ENCODE peak calls at places on chromosomes 6 and 20, in nine cellular contexts. One of them, this sample, is unnamed.

GRCh38 chr6:96499781-96500180 is 21.8 kb upstream of the UFL1 start:
- DNase-seq in stimulated activated CD4-positive, alpha-beta T cell treated with anti-CD3 and anti-CD28 coated beads, Interleukin-1b, Interleukin-23, amount 100 ng/mL, for 1 hour: no peak
- DNase-seq in astrocyte of the hippocampus: no peak
- DNase-seq in AG04450: no peak
- DNase-seq in HT1080: peak; percentile 24
- DNase-seq in naive thymus-derived CD4-positive, alpha-beta T cell: peak; percentile 55
- DNase-seq in activated CD4-positive, alpha-beta T cell treated with anti-CD3 and anti-CD28 coated beads for 1 hour: no peak
- DNase-seq in effector memory CD8-positive, alpha-beta T cell: peak; percentile 70
- DNase-seq in AG08396: no peak
- DNase-seq in this sample: peak; percentile 55

GRCh38 chr6:35439308-35439707 is 12.8 kb upstream of the FANCE start:
- DNase-seq in stimulated activated CD4-positive, alpha-beta T cell treated with anti-CD3 and anti-CD28 coated beads, Interleukin-1b, Interleukin-23, amount 100 ng/mL, for 1 hour: no peak
- DNase-seq in astrocyte of the hippocampus: no peak
- DNase-seq in AG04450: no peak
- DNase-seq in HT1080: no peak
- DNase-seq in naive thymus-derived CD4-positive, alpha-beta T cell: no peak
- DNase-seq in activated CD4-positive, alpha-beta T cell treated with anti-CD3 and anti-CD28 coated beads for 1 hour: no peak
- DNase-seq in effector memory CD8-positive, alpha-beta T cell: no peak
- DNase-seq in AG08396: no peak
- DNase-seq in this sample: no peak

GRCh38 chr6:45722876-45723275 is 292.8 kb downstream of the CLIC5 start:
- DNase-seq in stimulated activated CD4-positive, alpha-beta T cell treated with anti-CD3 and anti-CD28 coated beads, Interleukin-1b, Interleukin-23, amount 100 ng/mL, for 1 hour: no peak
- DNase-seq in astrocyte of the hippocampus: no peak
- DNase-seq in AG04450: no peak
- DNase-seq in HT1080: no peak
- DNase-seq in naive thymus-derived CD4-positive, alpha-beta T cell: no peak
- DNase-seq in activated CD4-positive, alpha-beta T cell treated with anti-CD3 and anti-CD28 coated beads for 1 hour: no peak
- DNase-seq in effector memory CD8-positive, alpha-beta T cell: no peak
- DNase-seq in AG08396: no peak
- DNase-seq in this sample: no peak

GRCh38 chr20:30611239-30611984 is 646.1 kb upstream of the DEFB115 start:
- DNase-seq in stimulated activated CD4-positive, alpha-beta T cell treated with anti-CD3 and anti-CD28 coated beads, Interleukin-1b, Interleukin-23, amount 100 ng/mL, for 1 hour: no peak
- DNase-seq in astrocyte of the hippocampus: no peak
- DNase-seq in AG04450: no peak
- DNase-seq in HT1080: no peak
- DNase-seq in naive thymus-derived CD4-positive, alpha-beta T cell: no peak
- DNase-seq in activated CD4-positive, alpha-beta T cell treated with anti-CD3 and anti-CD28 coated beads for 1 hour: no peak
- DNase-seq in effector memory CD8-positive, alpha-beta T cell: no peak
- DNase-seq in AG08396: no peak
- DNase-seq in this sample: no peak

GRCh38 chr20:21424846-21425245 is 27.5 kb upstream of the NKX2-4 start:
- DNase-seq in stimulated activated CD4-positive, alpha-beta T cell treated with anti-CD3 and anti-CD28 coated beads, Interleukin-1b, Interleukin-23, amount 100 ng/mL, for 1 hour: no peak
- DNase-seq in astrocyte of the hippocampus: no peak
- DNase-seq in AG04450: no peak
- DNase-seq in HT1080: no peak
- DNase-seq in naive thymus-derived CD4-positive, alpha-beta T cell: no peak
- DNase-seq in activated CD4-positive, alpha-beta T cell treated with anti-CD3 and anti-CD28 coated beads for 1 hour: no peak
- DNase-seq in effector memory CD8-positive, alpha-beta T cell: no peak
- DNase-seq in AG08396: no peak
- DNase-seq in this sample: no peak

GRCh38 chr6:112475083-112475482 is 128.0 kb downstream of the RFPL4B start:
- DNase-seq in stimulated activated CD4-positive, alpha-beta T cell treated with anti-CD3 and anti-CD28 coated beads, Interleukin-1b, Interleukin-23, amount 100 ng/mL, for 1 hour: no peak
- DNase-seq in astrocyte of the hippocampus: peak; percentile 35
- DNase-seq in AG04450: no peak
- DNase-seq in HT1080: peak; percentile 48
- DNase-seq in naive thymus-derived CD4-positive, alpha-beta T cell: no peak
- DNase-seq in activated CD4-positive, alpha-beta T cell treated with anti-CD3 and anti-CD28 coated beads for 1 hour: no peak
- DNase-seq in effector memory CD8-positive, alpha-beta T cell: no peak
- DNase-seq in AG08396: no peak
- DNase-seq in this sample: no peak

GRCh38 chr20:45290677-45291355 is 15.8 kb upstream of the RBPJL start:
- DNase-seq in stimulated activated CD4-positive, alpha-beta T cell treated with anti-CD3 and anti-CD28 coated beads, Interleukin-1b, Interleukin-23, amount 100 ng/mL, for 1 hour: peak; percentile 52
- DNase-seq in astrocyte of the hippocampus: peak; percentile 89
- DNase-seq in AG04450: peak; percentile 38
- DNase-seq in HT1080: peak; percentile 77
- DNase-seq in naive thymus-derived CD4-positive, alpha-beta T cell: peak; percentile 48
- DNase-seq in activated CD4-positive, alpha-beta T cell treated with anti-CD3 and anti-CD28 coated beads for 1 hour: peak; percentile 41
- DNase-seq in effector memory CD8-positive, alpha-beta T cell: peak; percentile 64
- DNase-seq in AG08396: peak; percentile 87
- DNase-seq in this sample: peak; percentile 38

GRCh38 chr6:52981215-52981910 is 13.7 kb downstream of the GSTA4 start:
- DNase-seq in stimulated activated CD4-positive, alpha-beta T cell treated with anti-CD3 and anti-CD28 coated beads, Interleukin-1b, Interleukin-23, amount 100 ng/mL, for 1 hour: no peak
- DNase-seq in astrocyte of the hippocampus: no peak
- DNase-seq in AG04450: no peak
- DNase-seq in HT1080: no peak
- DNase-seq in naive thymus-derived CD4-positive, alpha-beta T cell: no peak
- DNase-seq in activated CD4-positive, alpha-beta T cell treated with anti-CD3 and anti-CD28 coated beads for 1 hour: no peak
- DNase-seq in effector memory CD8-positive, alpha-beta T cell: no peak
- DNase-seq in AG08396: no peak
- DNase-seq in this sample: no peak

GRCh38 chr20:31819083-31819784 is at the start of gene MYLK2:
- DNase-seq in stimulated activated CD4-positive, alpha-beta T cell treated with anti-CD3 and anti-CD28 coated beads, Interleukin-1b, Interleukin-23, amount 100 ng/mL, for 1 hour: no peak
- DNase-seq in astrocyte of the hippocampus: no peak
- DNase-seq in AG04450: no peak
- DNase-seq in HT1080: no peak
- DNase-seq in naive thymus-derived CD4-positive, alpha-beta T cell: no peak
- DNase-seq in activated CD4-positive, alpha-beta T cell treated with anti-CD3 and anti-CD28 coated beads for 1 hour: no peak
- DNase-seq in effector memory CD8-positive, alpha-beta T cell: no peak
- DNase-seq in AG08396: no peak
- DNase-seq in this sample: no peak

GRCh38 chr6:118776607-118777549 is 117.1 kb upstream of the ASF1A start:
- DNase-seq in stimulated activated CD4-positive, alpha-beta T cell treated with anti-CD3 and anti-CD28 coated beads, Interleukin-1b, Interleukin-23, amount 100 ng/mL, for 1 hour: peak; percentile 35
- DNase-seq in astrocyte of the hippocampus: peak; percentile 93
- DNase-seq in AG04450: peak; percentile 34
- DNase-seq in HT1080: peak; percentile 82
- DNase-seq in naive thymus-derived CD4-positive, alpha-beta T cell: peak; percentile 77
- DNase-seq in activated CD4-positive, alpha-beta T cell treated with anti-CD3 and anti-CD28 coated beads for 1 hour: peak; percentile 36
- DNase-seq in effector memory CD8-positive, alpha-beta T cell: peak; percentile 58
- DNase-seq in AG08396: peak; percentile 70
- DNase-seq in this sample: peak; percentile 52

GRCh38 chr6:119533603-119534279 is 184.2 kb upstream of the MAN1A1 start:
- DNase-seq in stimulated activated CD4-positive, alpha-beta T cell treated with anti-CD3 and anti-CD28 coated beads, Interleukin-1b, Interleukin-23, amount 100 ng/mL, for 1 hour: no peak
- DNase-seq in astrocyte of the hippocampus: no peak
- DNase-seq in AG04450: peak; percentile 18
- DNase-seq in HT1080: peak; percentile 72
- DNase-seq in naive thymus-derived CD4-positive, alpha-beta T cell: no peak
- DNase-seq in activated CD4-positive, alpha-beta T cell treated with anti-CD3 and anti-CD28 coated beads for 1 hour: no peak
- DNase-seq in effector memory CD8-positive, alpha-beta T cell: no peak
- DNase-seq in AG08396: peak; percentile 45
- DNase-seq in this sample: no peak

GRCh38 chr6:157194110-157194509 is 129.2 kb downstream of the TMEM242 start:
- DNase-seq in stimulated activated CD4-positive, alpha-beta T cell treated with anti-CD3 and anti-CD28 coated beads, Interleukin-1b, Interleukin-23, amount 100 ng/mL, for 1 hour: no peak
- DNase-seq in astrocyte of the hippocampus: no peak
- DNase-seq in AG04450: no peak
- DNase-seq in HT1080: no peak
- DNase-seq in naive thymus-derived CD4-positive, alpha-beta T cell: peak; percentile 40
- DNase-seq in activated CD4-positive, alpha-beta T cell treated with anti-CD3 and anti-CD28 coated beads for 1 hour: no peak
- DNase-seq in effector memory CD8-positive, alpha-beta T cell: no peak
- DNase-seq in AG08396: no peak
- DNase-seq in this sample: no peak

GRCh38 chr20:44319880-44320422 is 8.9 kb upstream of the FITM2 start:
- DNase-seq in stimulated activated CD4-positive, alpha-beta T cell treated with anti-CD3 and anti-CD28 coated beads, Interleukin-1b, Interleukin-23, amount 100 ng/mL, for 1 hour: no peak
- DNase-seq in astrocyte of the hippocampus: no peak
- DNase-seq in AG04450: no peak
- DNase-seq in HT1080: no peak
- DNase-seq in naive thymus-derived CD4-positive, alpha-beta T cell: no peak
- DNase-seq in activated CD4-positive, alpha-beta T cell treated with anti-CD3 and anti-CD28 coated beads for 1 hour: no peak
- DNase-seq in effector memory CD8-positive, alpha-beta T cell: no peak
- DNase-seq in AG08396: no peak
- DNase-seq in this sample: no peak

GRCh38 chr6:159939591-159940016 is 29.3 kb upstream of the IGF2R start:
- DNase-seq in stimulated activated CD4-positive, alpha-beta T cell treated with anti-CD3 and anti-CD28 coated beads, Interleukin-1b, Interleukin-23, amount 100 ng/mL, for 1 hour: no peak
- DNase-seq in astrocyte of the hippocampus: no peak
- DNase-seq in AG04450: no peak
- DNase-seq in HT1080: no peak
- DNase-seq in naive thymus-derived CD4-positive, alpha-beta T cell: no peak
- DNase-seq in activated CD4-positive, alpha-beta T cell treated with anti-CD3 and anti-CD28 coated beads for 1 hour: no peak
- DNase-seq in effector memory CD8-positive, alpha-beta T cell: no peak
- DNase-seq in AG08396: no peak
- DNase-seq in this sample: no peak

GRCh38 chr6:96675617-96676016 is 112.7 kb downstream of the FHL5 start:
- DNase-seq in stimulated activated CD4-positive, alpha-beta T cell treated with anti-CD3 and anti-CD28 coated beads, Interleukin-1b, Interleukin-23, amount 100 ng/mL, for 1 hour: no peak
- DNase-seq in astrocyte of the hippocampus: peak; percentile 7
- DNase-seq in AG04450: no peak
- DNase-seq in HT1080: no peak
- DNase-seq in naive thymus-derived CD4-positive, alpha-beta T cell: no peak
- DNase-seq in activated CD4-positive, alpha-beta T cell treated with anti-CD3 and anti-CD28 coated beads for 1 hour: no peak
- DNase-seq in effector memory CD8-positive, alpha-beta T cell: no peak
- DNase-seq in AG08396: no peak
- DNase-seq in this sample: no peak

GRCh38 chr6:21185849-21186478 is 407.6 kb upstream of the SOX4 start:
- DNase-seq in stimulated activated CD4-positive, alpha-beta T cell treated with anti-CD3 and anti-CD28 coated beads, Interleukin-1b, Interleukin-23, amount 100 ng/mL, for 1 hour: no peak
- DNase-seq in astrocyte of the hippocampus: peak; percentile 73
- DNase-seq in AG04450: no peak
- DNase-seq in HT1080: no peak
- DNase-seq in naive thymus-derived CD4-positive, alpha-beta T cell: no peak
- DNase-seq in activated CD4-positive, alpha-beta T cell treated with anti-CD3 and anti-CD28 coated beads for 1 hour: no peak
- DNase-seq in effector memory CD8-positive, alpha-beta T cell: no peak
- DNase-seq in AG08396: no peak
- DNase-seq in this sample: no peak